ENCODE peak calls at places on chromosome 1, in five cellular contexts. One of them, this sample, is unnamed.

GRCh38 chr1:85344256-85344694 is 67.8 kb upstream of the BCL10 start:
- DNase-seq in neural progenitor cell: peak
- DNase-seq in MM.1S: no peak
- DNase-seq in mesenchymal stem cell: peak
- DNase-seq in H9: peak
- DNase-seq in this sample: no peak

GRCh38 chr1:39576016-39576657 is 453 bp downstream of the PABPC4 start:
- DNase-seq in H9: no peak
- DNase-seq in neural progenitor cell: peak
- DNase-seq in mesenchymal stem cell: peak
- DNase-seq in MM.1S: peak
- DNase-seq in this sample: peak

GRCh38 chr1:15304708-15305326 is 57.8 kb downstream of the FHAD1 start:
- DNase-seq in neural progenitor cell: peak
- DNase-seq in MM.1S: peak
- DNase-seq in H9: peak
- DNase-seq in mesenchymal stem cell: peak
- DNase-seq in this sample: peak

GRCh38 chr1:117612517-117613248 is 6.8 kb downstream of the TENT5C start:
- DNase-seq in H9: peak
- DNase-seq in MM.1S: peak
- DNase-seq in neural progenitor cell: no peak
- DNase-seq in mesenchymal stem cell: peak
- DNase-seq in this sample: peak

GRCh38 chr1:66265796-66266195 is 268.2 kb upstream of the SGIP1 start:
- DNase-seq in MM.1S: no peak
- DNase-seq in H9: no peak
- DNase-seq in neural progenitor cell: no peak
- DNase-seq in mesenchymal stem cell: peak
- DNase-seq in this sample: no peak

GRCh38 chr1:183081402-183082110 is 58.3 kb downstream of the LAMC1 start:
- DNase-seq in mesenchymal stem cell: no peak
- DNase-seq in MM.1S: no peak
- DNase-seq in H9: no peak
- DNase-seq in neural progenitor cell: no peak
- DNase-seq in this sample: no peak

GRCh38 chr1:155339515-155340111 is 18.9 kb downstream of the RUSC1 start:
- DNase-seq in mesenchymal stem cell: peak
- DNase-seq in neural progenitor cell: no peak
- DNase-seq in H9: no peak
- DNase-seq in MM.1S: no peak
- DNase-seq in this sample: no peak

GRCh38 chr1:179002552-179003345 is 22.9 kb upstream of the FAM20B start:
- DNase-seq in mesenchymal stem cell: peak
- DNase-seq in H9: peak
- DNase-seq in MM.1S: peak
- DNase-seq in neural progenitor cell: peak
- DNase-seq in this sample: peak

GRCh38 chr1:10835423-10836421 is 39.3 kb upstream of the CASZ1 start:
- DNase-seq in MM.1S: no peak
- DNase-seq in mesenchymal stem cell: peak
- DNase-seq in neural progenitor cell: peak
- DNase-seq in H9: peak
- DNase-seq in this sample: peak

GRCh38 chr1:29698626-29699025 is 462.3 kb downstream of the PTPRU start:
- DNase-seq in mesenchymal stem cell: no peak
- DNase-seq in neural progenitor cell: no peak
- DNase-seq in MM.1S: no peak
- DNase-seq in H9: no peak
- DNase-seq in this sample: no peak

GRCh38 chr1:36321119-36321951 is 2.1 kb downstream of the EVA1B start:
- DNase-seq in mesenchymal stem cell: peak
- DNase-seq in MM.1S: no peak
- DNase-seq in H9: peak
- DNase-seq in neural progenitor cell: peak
- DNase-seq in this sample: peak

GRCh38 chr1:187509091-187509490 is 680.3 kb downstream of the PLA2G4A start:
- DNase-seq in neural progenitor cell: no peak
- DNase-seq in H9: no peak
- DNase-seq in mesenchymal stem cell: peak
- DNase-seq in MM.1S: no peak
- DNase-seq in this sample: no peak

GRCh38 chr1:229169399-229169798 is 101.5 kb upstream of the RAB4A start:
- DNase-seq in H9: no peak
- DNase-seq in neural progenitor cell: no peak
- DNase-seq in MM.1S: no peak
- DNase-seq in mesenchymal stem cell: peak
- DNase-seq in this sample: no peak

GRCh38 chr1:16980473-16981268 is at the start of gene MFAP2:
- DNase-seq in mesenchymal stem cell: peak
- DNase-seq in H9: peak
- DNase-seq in MM.1S: no peak
- DNase-seq in neural progenitor cell: peak
- DNase-seq in this sample: no peak

GRCh38 chr1:198542632-198543031 is 2.2 kb upstream of the ATP6V1G3 start:
- DNase-seq in mesenchymal stem cell: no peak
- DNase-seq in neural progenitor cell: no peak
- DNase-seq in H9: no peak
- DNase-seq in MM.1S: no peak
- DNase-seq in this sample: no peak

GRCh38 chr1:40838980-40839942 is 22.9 kb downstream of the CITED4 start:
- DNase-seq in MM.1S: no peak
- DNase-seq in H9: no peak
- DNase-seq in mesenchymal stem cell: no peak
- DNase-seq in neural progenitor cell: no peak
- DNase-seq in this sample: no peak

GRCh38 chr1:94734963-94735899 is 84.9 kb upstream of the SLC44A3 start:
- DNase-seq in H9: peak
- DNase-seq in MM.1S: no peak
- DNase-seq in neural progenitor cell: no peak
- DNase-seq in mesenchymal stem cell: peak
- DNase-seq in this sample: peak

GRCh38 chr1:70509996-70510876 is 99.2 kb downstream of the CTH start:
- DNase-seq in MM.1S: peak
- DNase-seq in H9: no peak
- DNase-seq in neural progenitor cell: peak
- DNase-seq in mesenchymal stem cell: peak
- DNase-seq in this sample: no peak

GRCh38 chr1:32885691-32886011 is 640 bp upstream of the HPCA start:
- DNase-seq in H9: no peak
- DNase-seq in neural progenitor cell: peak
- DNase-seq in mesenchymal stem cell: no peak
- DNase-seq in MM.1S: no peak
- DNase-seq in this sample: no peak

GRCh38 chr1:3066826-3067225 is 2.2 kb upstream of the PRDM16 start:
- DNase-seq in mesenchymal stem cell: no peak
- DNase-seq in H9: no peak
- DNase-seq in MM.1S: no peak
- DNase-seq in neural progenitor cell: no peak
- DNase-seq in this sample: no peak

GRCh38 chr1:1946540-1946939 is 27.5 kb upstream of the TMEM52 start:
- DNase-seq in neural progenitor cell: no peak
- DNase-seq in mesenchymal stem cell: no peak
- DNase-seq in H9: no peak
- DNase-seq in MM.1S: no peak
- DNase-seq in this sample: no peak

GRCh38 chr1:121458291-121459048 is 273.7 kb downstream of the SRGAP2C start:
- DNase-seq in H9: no peak
- DNase-seq in mesenchymal stem cell: peak
- DNase-seq in neural progenitor cell: no peak
- DNase-seq in MM.1S: peak
- DNase-seq in this sample: no peak

GRCh38 chr1:237261198-237261597 is 219.2 kb downstream of the RYR2 start:
- DNase-seq in neural progenitor cell: no peak
- DNase-seq in mesenchymal stem cell: no peak
- DNase-seq in MM.1S: no peak
- DNase-seq in H9: no peak
- DNase-seq in this sample: no peak
- H3K27ac ChIP-seq in neural progenitor cell: no peak
- H3K27ac ChIP-seq in mesenchymal stem cell: no peak
- H3K27ac ChIP-seq in MM.1S: no peak
- H3K27ac ChIP-seq in H9: no peak
- H3K27ac ChIP-seq in this sample: no peak

GRCh38 chr1:164263540-164263939 is 295.4 kb upstream of the PBX1 start:
- DNase-seq in MM.1S: no peak
- DNase-seq in neural progenitor cell: no peak
- DNase-seq in H9: no peak
- DNase-seq in mesenchymal stem cell: no peak
- DNase-seq in this sample: no peak

GRCh38 chr1:164261691-164262240 is 297.2 kb upstream of the PBX1 start:
- DNase-seq in H9: no peak
- DNase-seq in MM.1S: no peak
- DNase-seq in neural progenitor cell: no peak
- DNase-seq in mesenchymal stem cell: no peak
- DNase-seq in this sample: no peak

DNA sequence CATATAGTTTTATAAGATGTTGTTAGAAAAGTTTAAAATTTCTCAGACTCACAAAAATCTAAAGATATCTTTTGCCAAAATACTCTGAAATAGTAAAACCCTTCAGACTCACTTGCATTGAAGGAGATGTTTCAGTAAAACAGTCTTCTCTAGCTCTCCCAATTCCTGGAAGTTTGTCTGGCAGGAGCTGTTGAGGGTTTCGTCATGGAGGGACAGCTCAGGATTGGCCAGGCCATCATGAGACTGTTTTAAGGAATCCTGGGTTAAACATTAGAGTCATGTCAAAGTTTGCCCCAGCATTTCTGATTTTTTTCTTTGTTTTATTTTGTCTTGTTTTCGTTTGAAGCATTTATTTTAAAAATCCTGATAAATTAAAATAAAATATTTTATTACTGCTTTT is 293.8 kb upstream of the PBX1 start:
- DNase-seq in MM.1S: no peak
- DNase-seq in H9: no peak
- DNase-seq in mesenchymal stem cell: no peak
- DNase-seq in neural progenitor cell: no peak
- DNase-seq in this sample: peak
- H3K9ac ChIP-seq in MM.1S: no peak
- H3K9ac ChIP-seq in H9: no peak
- H3K9ac ChIP-seq in mesenchymal stem cell: no peak
- H3K9ac ChIP-seq in neural progenitor cell: no peak
- H3K9ac ChIP-seq in this sample: no peak

DNA sequence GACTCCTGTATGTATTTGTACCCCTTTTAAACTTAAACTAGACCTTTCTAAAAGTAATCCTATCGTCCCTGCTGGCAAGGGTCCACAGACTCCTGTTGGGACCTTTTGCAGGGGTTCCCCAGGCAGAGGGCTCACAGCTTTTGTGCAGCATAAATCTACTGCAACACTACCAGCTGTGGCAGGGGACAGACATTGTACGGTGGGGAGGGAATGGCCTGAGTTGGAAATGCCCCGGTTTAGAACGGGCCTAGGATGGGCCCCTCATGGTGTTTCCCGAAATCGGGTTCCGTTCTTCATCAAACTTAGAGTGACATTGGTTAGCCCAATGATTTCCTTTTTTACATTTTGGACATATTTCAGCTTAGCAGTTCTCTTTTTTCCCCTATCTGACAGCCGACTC is 26.5 kb upstream of the SAMD11 start:
- DNase-seq in MM.1S: no peak
- DNase-seq in mesenchymal stem cell: no peak
- DNase-seq in H9: no peak
- DNase-seq in neural progenitor cell: no peak
- DNase-seq in this sample: no peak
- H3K27ac ChIP-seq in MM.1S: no peak
- H3K27ac ChIP-seq in mesenchymal stem cell: no peak
- H3K27ac ChIP-seq in H9: no peak
- H3K27ac ChIP-seq in neural progenitor cell: no peak
- H3K27ac ChIP-seq in this sample: no peak

GRCh38 chr1:82994866-82995370 is 1004.0 kb downstream of the TTLL7 start:
- DNase-seq in neural progenitor cell: no peak
- DNase-seq in H9: no peak
- DNase-seq in mesenchymal stem cell: no peak
- DNase-seq in MM.1S: no peak
- DNase-seq in this sample: no peak
- H3K9ac ChIP-seq in neural progenitor cell: no peak
- H3K9ac ChIP-seq in H9: no peak
- H3K9ac ChIP-seq in mesenchymal stem cell: no peak
- H3K9ac ChIP-seq in MM.1S: no peak
- H3K9ac ChIP-seq in this sample: no peak

GRCh38 chr1:200887036-200887435 is 7.7 kb upstream of the INAVA start:
- DNase-seq in mesenchymal stem cell: no peak
- DNase-seq in MM.1S: no peak
- DNase-seq in H9: no peak
- DNase-seq in neural progenitor cell: no peak
- DNase-seq in this sample: no peak
- H3K27ac ChIP-seq in mesenchymal stem cell: no peak
- H3K27ac ChIP-seq in MM.1S: no peak
- H3K27ac ChIP-seq in H9: no peak
- H3K27ac ChIP-seq in neural progenitor cell: no peak
- H3K27ac ChIP-seq in this sample: no peak

DNA sequence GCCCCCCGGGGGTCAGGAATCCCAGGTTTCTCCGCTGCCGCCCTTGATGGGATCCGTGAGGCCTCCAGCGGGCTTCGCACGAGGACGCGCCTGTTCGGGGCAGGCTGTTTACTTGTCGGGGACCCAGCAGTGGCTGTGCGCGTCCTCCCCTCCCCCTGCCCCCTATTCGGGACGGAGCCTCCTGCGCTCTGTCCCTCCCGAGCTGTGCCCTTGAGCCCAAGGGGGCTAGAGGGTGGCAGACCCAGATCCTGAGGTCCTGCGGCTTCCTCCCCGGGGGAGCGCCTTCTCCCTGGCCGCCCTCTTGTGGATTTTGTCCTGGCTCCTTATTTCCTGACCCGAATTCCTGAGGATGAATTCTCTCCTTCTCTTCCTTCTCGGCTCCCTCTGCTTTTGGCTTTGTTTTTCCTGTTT is 38.4 kb downstream of the PIK3CD start:
- DNase-seq in H9: peak
- DNase-seq in neural progenitor cell: peak
- DNase-seq in mesenchymal stem cell: peak
- DNase-seq in MM.1S: no peak
- DNase-seq in this sample: peak
- H3K9ac ChIP-seq in H9: peak
- H3K9ac ChIP-seq in neural progenitor cell: no peak
- H3K9ac ChIP-seq in mesenchymal stem cell: peak
- H3K9ac ChIP-seq in MM.1S: no peak
- H3K9ac ChIP-seq in this sample: peak

This sample was measured in colonic mucosa.